ENCODE peak calls at places on chromosomes 16 and 17, in ten cellular contexts. One of them, this sample, is unnamed.

GRCh38 chr17:2749058-2749783 is at the start of gene CCDC92B:
- DNase-seq in PC-9: no peak
- DNase-seq in PC-3: no peak
- DNase-seq in GM23338: peak; percentile 49
- DNase-seq in OCI-LY7: no peak
- DNase-seq in MM.1S: no peak
- DNase-seq in hepatocyte: no peak
- DNase-seq in HCT116: no peak
- DNase-seq in GM23248: no peak
- DNase-seq in SK-N-SH: peak; percentile 98
- DNase-seq in this sample: no peak

GRCh38 chr17:61416540-61417363 is 17.1 kb downstream of the TBX2 start:
- DNase-seq in PC-9: peak; percentile 87
- DNase-seq in PC-3: peak; percentile 94
- DNase-seq in GM23338: peak; percentile 94
- DNase-seq in OCI-LY7: peak; percentile 76
- DNase-seq in MM.1S: peak; percentile 74
- DNase-seq in hepatocyte: peak; percentile 95
- DNase-seq in HCT116: peak; percentile 89
- DNase-seq in GM23248: peak; percentile 90
- DNase-seq in SK-N-SH: peak; percentile 99
- DNase-seq in this sample: peak; percentile 82

GRCh38 chr17:34499576-34499975 is 79.8 kb upstream of the TMEM132E start:
- DNase-seq in PC-9: no peak
- DNase-seq in PC-3: peak; percentile 19
- DNase-seq in GM23338: peak; percentile 91
- DNase-seq in OCI-LY7: peak; percentile 27
- DNase-seq in MM.1S: peak; percentile 63
- DNase-seq in hepatocyte: peak; percentile 74
- DNase-seq in HCT116: no peak
- DNase-seq in GM23248: peak; percentile 40
- DNase-seq in SK-N-SH: no peak
- DNase-seq in this sample: peak; percentile 71

GRCh38 chr17:32731556-32732295 is 145.2 kb downstream of the MYO1D start:
- DNase-seq in PC-9: no peak
- DNase-seq in PC-3: no peak
- DNase-seq in GM23338: peak; percentile 3
- DNase-seq in OCI-LY7: no peak
- DNase-seq in MM.1S: no peak
- DNase-seq in hepatocyte: no peak
- DNase-seq in HCT116: no peak
- DNase-seq in GM23248: no peak
- DNase-seq in SK-N-SH: no peak
- DNase-seq in this sample: no peak

GRCh38 chr16:75406943-75407342 is 26.4 kb downstream of the CFDP1 start:
- DNase-seq in PC-9: no peak
- DNase-seq in PC-3: no peak
- DNase-seq in GM23338: no peak
- DNase-seq in OCI-LY7: no peak
- DNase-seq in MM.1S: no peak
- DNase-seq in hepatocyte: no peak
- DNase-seq in HCT116: no peak
- DNase-seq in GM23248: no peak
- DNase-seq in SK-N-SH: no peak
- DNase-seq in this sample: no peak

GRCh38 chr17:39563476-39563875 is 44.2 kb downstream of the NEUROD2 start:
- DNase-seq in PC-9: no peak
- DNase-seq in PC-3: no peak
- DNase-seq in GM23338: peak; percentile 81
- DNase-seq in OCI-LY7: no peak
- DNase-seq in MM.1S: no peak
- DNase-seq in hepatocyte: no peak
- DNase-seq in HCT116: no peak
- DNase-seq in GM23248: no peak
- DNase-seq in SK-N-SH: peak; percentile 55
- DNase-seq in this sample: no peak

GRCh38 chr16:85028638-85029412 is 1.2 kb downstream of the KIAA0513 start:
- DNase-seq in PC-9: peak; percentile 50
- DNase-seq in PC-3: peak; percentile 80
- DNase-seq in GM23338: no peak
- DNase-seq in OCI-LY7: no peak
- DNase-seq in MM.1S: peak; percentile 56
- DNase-seq in hepatocyte: peak; percentile 74
- DNase-seq in HCT116: no peak
- DNase-seq in GM23248: peak; percentile 90
- DNase-seq in SK-N-SH: no peak
- DNase-seq in this sample: peak; percentile 52

GRCh38 chr17:36879599-36880255 is 57.5 kb upstream of the LHX1 start:
- DNase-seq in PC-9: no peak
- DNase-seq in PC-3: no peak
- DNase-seq in GM23338: no peak
- DNase-seq in OCI-LY7: no peak
- DNase-seq in MM.1S: no peak
- DNase-seq in hepatocyte: no peak
- DNase-seq in HCT116: no peak
- DNase-seq in GM23248: no peak
- DNase-seq in SK-N-SH: no peak
- DNase-seq in this sample: no peak

GRCh38 chr16:4801962-4802658 is at the start of gene ROGDI:
- DNase-seq in PC-9: peak; percentile 98
- DNase-seq in PC-3: peak; percentile 80
- DNase-seq in GM23338: peak; percentile 96
- DNase-seq in OCI-LY7: peak; percentile 92
- DNase-seq in MM.1S: peak; percentile 93
- DNase-seq in hepatocyte: peak; percentile 89
- DNase-seq in HCT116: peak; percentile 64
- DNase-seq in GM23248: peak; percentile 64
- DNase-seq in SK-N-SH: no peak
- DNase-seq in this sample: peak; percentile 97

GRCh38 chr16:4798456-4798855 is 3.3 kb downstream of the SMIM22 start:
- DNase-seq in PC-9: no peak
- DNase-seq in PC-3: no peak
- DNase-seq in GM23338: no peak
- DNase-seq in OCI-LY7: no peak
- DNase-seq in MM.1S: no peak
- DNase-seq in hepatocyte: no peak
- DNase-seq in HCT116: no peak
- DNase-seq in GM23248: no peak
- DNase-seq in SK-N-SH: no peak
- DNase-seq in this sample: no peak

GRCh38 chr16:4801051-4801961 is 1.1 kb downstream of the ROGDI start:
- DNase-seq in PC-9: no peak
- DNase-seq in PC-3: no peak
- DNase-seq in GM23338: peak; percentile 27
- DNase-seq in OCI-LY7: no peak
- DNase-seq in MM.1S: no peak
- DNase-seq in hepatocyte: no peak
- DNase-seq in HCT116: no peak
- DNase-seq in GM23248: no peak
- DNase-seq in SK-N-SH: no peak
- DNase-seq in this sample: no peak

GRCh38 chr16:4799171-4799855 is 3.1 kb downstream of the ROGDI start:
- DNase-seq in PC-9: no peak
- DNase-seq in PC-3: no peak
- DNase-seq in GM23338: no peak
- DNase-seq in OCI-LY7: no peak
- DNase-seq in MM.1S: no peak
- DNase-seq in hepatocyte: no peak
- DNase-seq in HCT116: no peak
- DNase-seq in GM23248: no peak
- DNase-seq in SK-N-SH: no peak
- DNase-seq in this sample: no peak

DNA sequence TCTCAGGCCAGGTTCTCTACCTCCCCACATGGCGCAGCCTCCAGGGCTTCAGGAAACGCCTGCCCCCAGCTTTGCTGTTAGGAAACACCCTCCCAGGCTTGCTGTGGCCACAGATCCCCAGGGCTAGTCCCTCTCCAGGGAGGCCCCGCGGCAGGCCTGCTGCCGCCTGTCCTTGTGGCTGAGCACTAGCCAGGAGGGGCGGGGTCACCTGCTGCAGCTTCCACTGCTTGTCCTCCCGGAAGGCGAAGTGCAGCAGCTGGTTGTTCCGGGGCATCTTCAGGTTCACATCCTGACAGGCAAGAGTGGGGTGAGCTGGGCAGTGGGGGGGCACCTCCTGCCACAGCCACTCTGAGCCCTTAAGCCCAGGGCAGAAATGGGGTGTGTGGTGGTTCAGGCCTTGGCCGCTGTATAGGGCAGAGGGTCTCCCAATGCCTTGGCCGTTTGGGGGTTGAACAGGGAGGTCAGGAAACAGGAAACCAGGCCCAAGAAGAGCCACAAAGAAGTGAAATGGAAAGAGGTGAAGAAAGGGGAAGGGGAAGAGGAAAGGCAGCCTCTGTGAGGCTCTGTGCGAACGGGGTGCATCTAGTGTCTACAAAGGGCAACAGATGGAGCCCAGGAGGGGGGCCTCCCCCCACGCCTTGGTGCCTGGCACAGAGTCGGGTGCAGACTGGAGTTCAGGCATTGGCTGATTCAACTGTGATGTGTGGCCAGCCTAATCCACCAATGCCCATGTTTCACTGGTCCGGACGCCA is 2.0 kb downstream of the ROGDI start:
- DNase-seq in PC-9: peak; percentile 71
- DNase-seq in PC-3: no peak
- DNase-seq in GM23338: no peak
- DNase-seq in OCI-LY7: no peak
- DNase-seq in MM.1S: no peak
- DNase-seq in hepatocyte: no peak
- DNase-seq in HCT116: no peak
- DNase-seq in GM23248: no peak
- DNase-seq in SK-N-SH: no peak
- DNase-seq in this sample: no peak
- H2AFZ ChIP-seq in PC-9: no peak overlapping the region
- H2AFZ ChIP-seq in PC-3: no peak overlapping the region
- H2AFZ ChIP-seq in GM23338: no peak overlapping the region
- H2AFZ ChIP-seq in OCI-LY7: no peak overlapping the region
- H2AFZ ChIP-seq in MM.1S: no peak overlapping the region
- H2AFZ ChIP-seq in hepatocyte: no peak overlapping the region
- H2AFZ ChIP-seq in HCT116: no peak overlapping the region
- H2AFZ ChIP-seq in GM23248: no peak overlapping the region
- H2AFZ ChIP-seq in SK-N-SH: no peak overlapping the region
- H2AFZ ChIP-seq in this sample: no peak overlapping the region

GRCh38 chr17:83085526-83086196 is 6.3 kb downstream of the METRNL start:
- DNase-seq in PC-9: no peak
- DNase-seq in PC-3: no peak
- DNase-seq in GM23338: no peak
- DNase-seq in OCI-LY7: no peak
- DNase-seq in MM.1S: no peak
- DNase-seq in hepatocyte: no peak
- DNase-seq in HCT116: no peak
- DNase-seq in GM23248: peak; percentile 33
- DNase-seq in SK-N-SH: no peak
- DNase-seq in this sample: no peak

GRCh38 chr17:83083368-83084201 is 4.2 kb downstream of the METRNL start:
- DNase-seq in PC-9: peak; percentile 69
- DNase-seq in PC-3: peak; percentile 86
- DNase-seq in GM23338: peak; percentile 89
- DNase-seq in OCI-LY7: no peak
- DNase-seq in MM.1S: no peak
- DNase-seq in hepatocyte: peak; percentile 86
- DNase-seq in HCT116: no peak
- DNase-seq in GM23248: peak; percentile 98
- DNase-seq in SK-N-SH: peak; percentile 93
- DNase-seq in this sample: no peak

GRCh38 chr17:83084214-83084613 is 4.8 kb downstream of the METRNL start:
- DNase-seq in PC-9: no peak
- DNase-seq in PC-3: no peak
- DNase-seq in GM23338: no peak
- DNase-seq in OCI-LY7: no peak
- DNase-seq in MM.1S: no peak
- DNase-seq in hepatocyte: no peak
- DNase-seq in HCT116: no peak
- DNase-seq in GM23248: no peak
- DNase-seq in SK-N-SH: no peak
- DNase-seq in this sample: no peak

GRCh38 chr17:83085103-83085502 is 5.7 kb downstream of the METRNL start:
- DNase-seq in PC-9: no peak
- DNase-seq in PC-3: no peak
- DNase-seq in GM23338: no peak
- DNase-seq in OCI-LY7: no peak
- DNase-seq in MM.1S: no peak
- DNase-seq in hepatocyte: no peak
- DNase-seq in HCT116: no peak
- DNase-seq in GM23248: peak; percentile 70
- DNase-seq in SK-N-SH: no peak
- DNase-seq in this sample: no peak

GRCh38 chr17:83084621-83085056 is 5.2 kb downstream of the METRNL start:
- DNase-seq in PC-9: no peak
- DNase-seq in PC-3: no peak
- DNase-seq in GM23338: no peak
- DNase-seq in OCI-LY7: no peak
- DNase-seq in MM.1S: no peak
- DNase-seq in hepatocyte: no peak
- DNase-seq in HCT116: no peak
- DNase-seq in GM23248: peak; percentile 40
- DNase-seq in SK-N-SH: no peak
- DNase-seq in this sample: no peak
- H3K9me2 ChIP-seq in PC-9: no peaks in the 10 kb centered on the region
- H3K9me2 ChIP-seq in PC-3: no peaks in the 10 kb centered on the region
- H3K9me2 ChIP-seq in GM23338: no peaks in the 10 kb centered on the region
- H3K9me2 ChIP-seq in OCI-LY7: no peaks in the 10 kb centered on the region
- H3K9me2 ChIP-seq in MM.1S: no peaks in the 10 kb centered on the region
- H3K9me2 ChIP-seq in hepatocyte: no peaks in the 10 kb centered on the region
- H3K9me2 ChIP-seq in HCT116: no peaks in the 10 kb centered on the region
- H3K9me2 ChIP-seq in GM23248: no peaks in the 10 kb centered on the region
- H3K9me2 ChIP-seq in SK-N-SH: no peaks in the 10 kb centered on the region
- H3K9me2 ChIP-seq in this sample: no peaks in the 10 kb centered on the region

GRCh38 chr17:21166599-21167265 is 40.0 kb downstream of the DHRS7B start:
- DNase-seq in PC-9: no peak
- DNase-seq in PC-3: no peak
- DNase-seq in GM23338: no peak
- DNase-seq in OCI-LY7: no peak
- DNase-seq in MM.1S: no peak
- DNase-seq in hepatocyte: no peak
- DNase-seq in HCT116: no peak
- DNase-seq in GM23248: peak; percentile 87
- DNase-seq in SK-N-SH: no peak
- DNase-seq in this sample: no peak

GRCh38 chr17:21168555-21168865 is 41.7 kb downstream of the DHRS7B start:
- DNase-seq in PC-9: no peak
- DNase-seq in PC-3: no peak
- DNase-seq in GM23338: no peak
- DNase-seq in OCI-LY7: no peak
- DNase-seq in MM.1S: no peak
- DNase-seq in hepatocyte: no peak
- DNase-seq in HCT116: no peak
- DNase-seq in GM23248: no peak
- DNase-seq in SK-N-SH: no peak
- DNase-seq in this sample: no peak

GRCh38 chr17:21165922-21166598 is 39.3 kb downstream of the DHRS7B start:
- DNase-seq in PC-9: no peak
- DNase-seq in PC-3: no peak
- DNase-seq in GM23338: no peak
- DNase-seq in OCI-LY7: no peak
- DNase-seq in MM.1S: no peak
- DNase-seq in hepatocyte: no peak
- DNase-seq in HCT116: no peak
- DNase-seq in GM23248: peak; percentile 35
- DNase-seq in SK-N-SH: no peak
- DNase-seq in this sample: no peak

GRCh38 chr17:21169496-21169895 is 42.7 kb downstream of the DHRS7B start:
- DNase-seq in PC-9: no peak
- DNase-seq in PC-3: no peak
- DNase-seq in GM23338: no peak
- DNase-seq in OCI-LY7: no peak
- DNase-seq in MM.1S: no peak
- DNase-seq in hepatocyte: no peak
- DNase-seq in HCT116: no peak
- DNase-seq in GM23248: no peak
- DNase-seq in SK-N-SH: no peak
- DNase-seq in this sample: no peak

DNA sequence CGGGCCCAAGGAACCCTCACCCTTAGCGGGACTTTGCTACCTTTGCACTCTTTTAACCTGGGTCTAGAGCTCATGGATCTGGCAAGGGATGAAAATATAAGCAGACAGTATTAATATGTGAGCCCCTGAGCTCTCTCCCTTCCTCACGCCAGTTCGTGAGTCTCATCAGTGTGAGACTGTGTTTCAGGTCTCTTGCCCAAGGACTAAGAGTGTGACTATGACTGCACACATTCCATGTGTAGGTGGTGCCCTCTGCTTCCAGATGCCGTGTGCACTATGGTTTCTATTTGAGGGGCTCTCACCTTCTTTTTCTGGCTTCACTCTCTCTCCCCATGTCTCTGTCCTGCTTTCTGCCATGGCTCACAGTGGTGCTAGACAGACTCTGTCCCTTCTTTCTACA is 40.5 kb downstream of the DHRS7B start:
- DNase-seq in PC-9: no peak
- DNase-seq in PC-3: no peak
- DNase-seq in GM23338: no peak
- DNase-seq in OCI-LY7: no peak
- DNase-seq in MM.1S: no peak
- DNase-seq in hepatocyte: no peak
- DNase-seq in HCT116: no peak
- DNase-seq in GM23248: peak; percentile 86
- DNase-seq in SK-N-SH: no peak
- DNase-seq in this sample: no peak
- H2AFZ ChIP-seq in PC-9: no peak overlapping the region
- H2AFZ ChIP-seq in PC-3: no peak overlapping the region
- H2AFZ ChIP-seq in GM23338: no peak overlapping the region
- H2AFZ ChIP-seq in OCI-LY7: no peak overlapping the region
- H2AFZ ChIP-seq in MM.1S: no peak overlapping the region
- H2AFZ ChIP-seq in hepatocyte: no peak overlapping the region
- H2AFZ ChIP-seq in HCT116: no peak overlapping the region
- H2AFZ ChIP-seq in GM23248: peak overlapping the region; percentile 32
- H2AFZ ChIP-seq in SK-N-SH: no peak overlapping the region
- H2AFZ ChIP-seq in this sample: no peak overlapping the region

DNA sequence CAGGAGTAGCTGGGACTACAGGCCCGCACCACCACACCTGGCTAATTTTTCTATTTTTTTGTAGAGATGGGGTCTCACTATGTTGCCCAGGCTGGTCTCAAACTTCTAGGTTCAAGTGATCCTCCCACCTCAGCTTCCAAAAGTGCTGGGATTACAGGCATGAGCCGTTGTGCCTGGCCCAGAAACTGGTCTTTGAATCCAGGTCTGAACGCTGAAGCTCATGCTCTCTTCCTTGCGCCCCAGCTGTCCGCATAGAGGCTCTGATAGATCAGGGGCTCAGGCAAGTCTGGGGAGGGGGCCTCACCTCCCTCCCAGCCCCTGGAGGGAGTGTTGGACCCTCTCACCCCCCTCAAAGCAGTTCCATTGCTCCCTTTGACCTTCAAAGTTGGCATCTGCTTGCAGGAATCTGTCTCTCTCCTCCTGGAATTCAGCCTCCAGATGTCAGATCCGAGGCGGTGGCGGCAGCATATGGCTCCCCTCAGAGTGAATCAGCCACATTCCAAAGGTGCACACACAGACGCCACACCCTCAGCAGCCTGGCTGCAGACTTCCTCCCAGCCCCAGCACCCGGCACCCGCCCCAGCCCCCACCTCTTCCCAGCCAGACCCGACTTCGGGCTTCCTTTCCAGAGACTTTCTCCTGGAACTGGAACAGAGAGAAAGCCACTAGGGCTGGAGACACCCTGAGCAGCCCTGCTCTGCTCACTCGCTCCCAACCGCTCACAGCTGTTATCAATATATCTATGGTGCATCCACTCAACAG is 16.9 kb upstream of the GLIS2 start:
- DNase-seq in PC-9: peak; percentile 96
- DNase-seq in PC-3: peak; percentile 89
- DNase-seq in GM23338: peak; percentile 92
- DNase-seq in OCI-LY7: no peak
- DNase-seq in MM.1S: no peak
- DNase-seq in hepatocyte: peak; percentile 94
- DNase-seq in HCT116: peak; percentile 80
- DNase-seq in GM23248: peak; percentile 97
- DNase-seq in SK-N-SH: peak; percentile 53
- DNase-seq in this sample: no peak
- H3K9me2 ChIP-seq in PC-9: no peaks in the 10 kb centered on the region
- H3K9me2 ChIP-seq in PC-3: no peaks in the 10 kb centered on the region
- H3K9me2 ChIP-seq in GM23338: no peaks in the 10 kb centered on the region
- H3K9me2 ChIP-seq in OCI-LY7: no peaks in the 10 kb centered on the region
- H3K9me2 ChIP-seq in MM.1S: no peaks in the 10 kb centered on the region
- H3K9me2 ChIP-seq in hepatocyte: no peaks in the 10 kb centered on the region
- H3K9me2 ChIP-seq in HCT116: no peaks in the 10 kb centered on the region
- H3K9me2 ChIP-seq in GM23248: no peaks in the 10 kb centered on the region
- H3K9me2 ChIP-seq in SK-N-SH: no peaks in the 10 kb centered on the region
- H3K9me2 ChIP-seq in this sample: no peaks in the 10 kb centered on the region

This sample was measured in Karpas-422.